ENCODE peak calls at places on chromosomes 11 and 22, in five cellular contexts. H is left kidney; P is amniotic stem cell; T is CD8-positive, alpha-beta memory T cell; U is OCI-LY7. O is an unnamed sample.
A peak's percentile ranks its signal among the peaks of the same experiment; 100 is the strongest.

GRCh38 chr11:111069076-111069475 is 176.4 kb upstream of the POU2AF2 start:
- DNase-seq in H (no peak), P (no peak), T (no peak), U (no peak), O (no peak)

GRCh38 chr11:122322369-122322768 is 206.4 kb upstream of the BLID start:
- DNase-seq in H (no peak), P (no peak), T (no peak), U (no peak), O (no peak)

GRCh38 chr11:43567396-43567975 is 113.1 kb upstream of the HSD17B12 start:
- DNase-seq in H (peak; percentile 81), P (peak; percentile 14), T (no peak), U (peak; percentile 61), O (no peak)

GRCh38 chr22:44219101-44219870 is 38.6 kb downstream of the PARVG start:
- DNase-seq in H (no peak), P (no peak), T (no peak), U (no peak), O (no peak)

GRCh38 chr11:81255905-81256304 is 1477.8 kb downstream of the FAM181B start:
- DNase-seq in H (no peak), P (no peak), T (no peak), U (no peak), O (no peak)

GRCh38 chr11:62918531-62918930 is 2.6 kb downstream of the CHRM1 start:
- DNase-seq in H (no peak), P (no peak), T (no peak), U (no peak), O (no peak)

GRCh38 chr11:122406466-122406865 is 249.1 kb upstream of the UBASH3B start:
- DNase-seq in H (no peak), P (no peak), T (no peak), U (no peak), O (no peak)

GRCh38 chr22:45072322-45072903 is 62.6 kb upstream of the PHF21B start:
- DNase-seq in H (peak; percentile 80), P (peak; percentile 32), T (no peak), U (no peak), O (no peak)

GRCh38 chr11:16771350-16772140 is 33.1 kb downstream of the C11orf58 start:
- DNase-seq in H (no peak), P (no peak), T (no peak), U (no peak), O (no peak)

GRCh38 chr11:47524200-47524874 is 28.6 kb downstream of the CELF1 start:
- DNase-seq in H (no peak), P (no peak), T (no peak), U (no peak), O (no peak)

GRCh38 chr11:127445476-127445875 is 444.9 kb upstream of the KIRREL3 start:
- DNase-seq in H (no peak), P (no peak), T (no peak), U (no peak), O (no peak)

GRCh38 chr11:102974552-102975280 is 19.2 kb upstream of the MMP13 start:
- DNase-seq in H (no peak), P (no peak), T (no peak), U (no peak), O (no peak)

GRCh38 chr11:18578975-18579598 is 9.4 kb downstream of the UEVLD start:
- DNase-seq in H (no peak), P (no peak), T (no peak), U (no peak), O (no peak)

GRCh38 chr11:17272823-17273222 is 3.7 kb upstream of the NUCB2 start:
- DNase-seq in H (peak; percentile 60), P (no peak), T (no peak), U (no peak), O (no peak)

GRCh38 chr11:120424970-120425332 is 86.6 kb upstream of the GRIK4 start:
- DNase-seq in H (peak; percentile 19), P (no peak), T (no peak), U (peak; percentile 0), O (no peak)

GRCh38 chr11:17019231-17019630 is 5.0 kb upstream of the PLEKHA7 start:
- DNase-seq in H (no peak), P (no peak), T (no peak), U (no peak), O (no peak)

GRCh38 chr22:30226192-30226832 is 20.2 kb downstream of the LIF start:
- DNase-seq in H (no peak), P (no peak), T (no peak), U (no peak), O (no peak)

GRCh38 chr22:40224702-40225101 is 47.0 kb downstream of the TNRC6B start:
- DNase-seq in H (no peak), P (no peak), T (no peak), U (no peak), O (no peak)

GRCh38 chr11:59822989-59823566 is 12.5 kb upstream of the MRPL16 start:
- DNase-seq in H (peak; percentile 65), P (peak; percentile 8), T (no peak), U (peak; percentile 84), O (no peak)

GRCh38 chr11:78313181-78313788 is 104.3 kb downstream of the GAB2 start:
- DNase-seq in H (no peak), P (no peak), T (no peak), U (no peak), O (no peak)

GRCh38 chr11:134866215-134866614 is 454.2 kb upstream of the B3GAT1 start:
- DNase-seq in H (no peak), P (no peak), T (no peak), U (no peak), O (no peak)

O was measured in effector memory CD8-positive, alpha-beta T cell.